ENCODE peak calls at places on chromosomes 16 and 17, in ten cellular contexts. T, U, H, Z, J, O, F, G, N and E are unnamed samples.

GRCh38 chr16:69077251-69077650 is 28.2 kb upstream of the HAS3 start:
- DNase-seq in Z (no peak), O (no peak), N (no peak), J (peak), G (no peak), F (peak), T (no peak), H (no peak), U (no peak), E (no peak)

GRCh38 chr16:55663225-55663624 is 7.4 kb downstream of the SLC6A2 start:
- DNase-seq in H (no peak), T (no peak), N (no peak), J (no peak), O (no peak), G (no peak), Z (no peak), U (no peak), F (no peak), E (no peak)

GRCh38 chr16:13645525-13645924 is 274.4 kb upstream of the ERCC4 start:
- DNase-seq in O (no peak), F (no peak), G (no peak), Z (no peak), T (no peak), J (no peak), N (no peak), H (no peak), U (no peak), E (no peak)

GRCh38 chr17:63834431-63835166 is 7.1 kb upstream of the FTSJ3 start:
- DNase-seq in U (peak), T (peak), J (peak), Z (no peak), N (peak), O (peak), H (peak), F (peak), G (peak), E (peak)

GRCh38 chr17:15377608-15378007 is 36.2 kb upstream of the TEKT3 start:
- DNase-seq in Z (no peak), J (no peak), H (no peak), T (no peak), F (no peak), N (no peak), G (peak), O (peak), U (peak), E (no peak)

GRCh38 chr17:55237826-55238196 is 26.9 kb upstream of the HLF start:
- DNase-seq in G (no peak), U (no peak), N (no peak), O (no peak), Z (no peak), T (no peak), J (no peak), H (no peak), F (no peak), E (no peak)

GRCh38 chr17:42284566-42284965 is 3.7 kb upstream of the STAT5A start:
- DNase-seq in T (no peak), F (no peak), J (no peak), Z (no peak), G (no peak), H (no peak), U (no peak), O (no peak), N (no peak), E (no peak)

GRCh38 chr16:14135704-14136103 is 64.6 kb downstream of the MRTFB start:
- DNase-seq in T (no peak), J (no peak), N (no peak), F (no peak), Z (no peak), G (no peak), U (no peak), H (no peak), O (no peak), E (no peak)

GRCh38 chr17:1484586-1485310 is 7.7 kb downstream of the MYO1C start:
- DNase-seq in T (peak), Z (no peak), F (peak), U (no peak), H (no peak), N (peak), J (peak), O (peak), G (no peak), E (no peak)

GRCh38 chr16:64122177-64122576 is 999.7 kb downstream of the CDH11 start:
- DNase-seq in Z (no peak), J (no peak), O (no peak), T (no peak), U (no peak), F (peak), G (no peak), N (peak), H (no peak), E (no peak)

GRCh38 chr17:82925336-82925735 is 85.5 kb upstream of the ZNF750 start:
- DNase-seq in G (no peak), N (no peak), Z (no peak), U (no peak), T (no peak), J (no peak), H (no peak), F (no peak), O (no peak), E (no peak)

GRCh38 chr16:2205104-2205966 is at the start of gene MLST8:
- DNase-seq in G (peak), T (peak), H (no peak), Z (peak), N (peak), F (peak), U (peak), O (peak), J (peak), E (peak)

GRCh38 chr16:48899500-48899899 is 289.5 kb upstream of the N4BP1 start:
- DNase-seq in G (no peak), N (no peak), Z (no peak), O (no peak), F (no peak), U (no peak), J (no peak), H (no peak), T (no peak), E (no peak)

GRCh38 chr16:85142771-85143211 is 30.5 kb upstream of the CIBAR2 start:
- DNase-seq in H (no peak), T (no peak), O (no peak), U (no peak), F (no peak), N (no peak), Z (no peak), J (no peak), G (no peak), E (no peak)

GRCh38 chr17:7043544-7044268 is at the start of gene SLC16A11:
- DNase-seq in Z (no peak), T (no peak), O (no peak), J (no peak), F (no peak), H (no peak), U (no peak), N (peak), G (no peak), E (no peak)

GRCh38 chr17:8832711-8833352 is 33.7 kb upstream of the MFSD6L start:
- DNase-seq in F (no peak), T (peak), O (peak), G (no peak), Z (no peak), U (no peak), H (peak), N (no peak), J (peak), E (no peak)

GRCh38 chr17:33949100-33949499 is 306.0 kb upstream of the CCL2 start:
- DNase-seq in N (no peak), O (peak), F (no peak), G (no peak), J (peak), H (peak), U (no peak), T (no peak), Z (no peak), E (no peak)

GRCh38 chr16:15548482-15548891 is 94.5 kb downstream of the MARF1 start:
- DNase-seq in H (no peak), G (no peak), T (no peak), F (no peak), Z (no peak), O (no peak), J (peak), N (no peak), U (no peak), E (no peak)

GRCh38 chr17:49996495-49997255 is 1.7 kb upstream of the DLX3 start:
- DNase-seq in F (no peak), H (no peak), O (peak), Z (no peak), N (peak), G (no peak), U (no peak), T (peak), J (peak), E (peak)

GRCh38 chr17:41678907-41679739 is 9.6 kb upstream of the EIF1 start:
- DNase-seq in O (no peak), N (peak), T (peak), U (no peak), G (no peak), F (peak), Z (no peak), H (no peak), J (peak), E (no peak)

GRCh38 chr17:81171941-81172340 is 5.9 kb upstream of the AATK start:
- DNase-seq in U (no peak), F (no peak), G (no peak), N (no peak), T (no peak), O (no peak), H (no peak), Z (no peak), J (no peak), E (no peak)

GRCh38 chr16:75234856-75235696 is 16.3 kb downstream of the CTRB1 start:
- DNase-seq in H (no peak), J (no peak), Z (no peak), O (no peak), T (no peak), G (no peak), N (no peak), U (no peak), F (no peak), E (peak)

GRCh38 chr16:85491798-85492616 is 121.1 kb upstream of the GSE1 start:
- DNase-seq in Z (peak), H (no peak), G (peak), J (no peak), F (no peak), N (no peak), U (no peak), O (peak), T (no peak), E (peak)

GRCh38 chr16:1154887-1155331 is 2.0 kb downstream of the CACNA1H start:
- DNase-seq in T (no peak), H (no peak), Z (no peak), G (no peak), N (no peak), O (no peak), F (no peak), U (no peak), J (peak), E (no peak)

GRCh38 chr17:60354223-60354622 is 37.7 kb downstream of the USP32 start:
- DNase-seq in N (peak), U (peak), T (no peak), G (no peak), F (peak), O (no peak), J (peak), H (no peak), Z (no peak), E (no peak)

GRCh38 chr17:2094891-2095535 is 40.1 kb downstream of the HIC1 start:
- DNase-seq in H (no peak), N (peak), G (peak), O (peak), Z (no peak), U (no peak), T (peak), J (peak), F (no peak), E (peak)

GRCh38 chr17:43330876-43331639 is 67.7 kb upstream of the ARL4D start:
- DNase-seq in T (peak), U (no peak), Z (no peak), J (peak), F (no peak), H (no peak), O (no peak), G (no peak), N (peak), E (no peak)

GRCh38 chr16:66560107-66560506 is 6.1 kb upstream of the CMTM1 start:
- DNase-seq in J (no peak), F (no peak), N (no peak), U (no peak), H (no peak), O (no peak), G (no peak), T (no peak), Z (no peak), E (no peak)

GRCh38 chr17:28413804-28414203 is 7.8 kb upstream of the SLC46A1 start:
- DNase-seq in F (no peak), H (no peak), G (no peak), T (no peak), Z (no peak), N (no peak), U (no peak), O (no peak), J (no peak), E (no peak)

GRCh38 chr17:60392845-60393702 is 1.1 kb upstream of the USP32 start:
- DNase-seq in U (no peak), G (no peak), T (peak), J (peak), H (no peak), F (peak), O (peak), Z (no peak), N (peak), E (no peak)

GRCh38 chr17:82396601-82397435 is 21.3 kb upstream of the HEXD start:
- DNase-seq in U (peak), T (no peak), O (peak), H (no peak), Z (no peak), J (no peak), F (no peak), G (no peak), N (no peak), E (no peak)

GRCh38 chr16:54927125-54928015 is 3.3 kb upstream of the IRX5 start:
- DNase-seq in G (no peak), U (no peak), F (peak), O (peak), N (no peak), T (peak), H (no peak), J (no peak), Z (no peak), E (no peak)

GRCh38 chr16:51382215-51382614 is 231.1 kb upstream of the SALL1 start:
- DNase-seq in Z (no peak), J (no peak), G (no peak), H (no peak), F (no peak), O (no peak), U (no peak), N (no peak), T (no peak), E (no peak)

GRCh38 chr17:18947866-18948265 is 4.1 kb upstream of the SLC5A10 start:
- DNase-seq in H (no peak), T (no peak), U (no peak), F (no peak), O (no peak), J (no peak), N (no peak), Z (no peak), G (no peak), E (no peak)

GRCh38 chr16:75053791-75054555 is 55.1 kb downstream of the ZNRF1 start:
- DNase-seq in H (no peak), Z (no peak), F (no peak), N (peak), T (no peak), J (peak), G (peak), O (no peak), U (no peak), E (peak)

GRCh38 chr17:28523186-28523585 is 17.0 kb downstream of the FOXN1 start:
- DNase-seq in H (no peak), G (no peak), F (no peak), Z (no peak), J (no peak), T (no peak), N (no peak), U (no peak), O (no peak), E (no peak)

GRCh38 chr16:57427824-57428223 is 19.4 kb downstream of the CIAPIN1 start:
- DNase-seq in N (no peak), J (no peak), Z (no peak), F (no peak), T (no peak), U (no peak), O (no peak), G (no peak), H (no peak), E (no peak)
- H3K27ac ChIP-seq in N (no peak), J (no peak), Z (no peak), F (no peak), T (no peak), U (no peak), O (no peak), G (no peak), H (no peak), E (no peak)

DNA sequence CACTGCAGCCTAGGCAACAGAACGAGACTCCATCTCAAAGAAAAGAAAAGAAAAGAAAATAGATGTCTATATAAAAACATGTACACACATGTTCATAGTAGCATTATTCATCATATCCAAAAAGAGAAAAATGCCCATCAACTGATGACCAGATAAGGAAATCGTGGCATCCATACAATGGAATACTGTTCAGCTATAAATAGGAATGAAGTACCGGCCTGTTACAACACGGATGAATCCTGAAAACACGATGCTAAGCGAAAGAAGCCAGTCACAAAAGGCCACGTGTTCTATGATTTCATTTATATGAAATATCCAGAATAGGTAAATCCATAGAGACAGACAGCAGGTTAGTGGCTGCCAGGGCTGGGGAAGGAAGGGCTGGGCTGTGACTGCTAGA is 65.8 kb downstream of the TBC1D16 start:
- DNase-seq in T (no peak), O (no peak), H (no peak), N (no peak), F (peak), J (no peak), Z (no peak), G (no peak), U (no peak), E (no peak)
- H3K27ac ChIP-seq in T (no peak), O (no peak), H (no peak), N (no peak), F (peak), J (no peak), Z (no peak), G (no peak), U (no peak), E (no peak)

DNA sequence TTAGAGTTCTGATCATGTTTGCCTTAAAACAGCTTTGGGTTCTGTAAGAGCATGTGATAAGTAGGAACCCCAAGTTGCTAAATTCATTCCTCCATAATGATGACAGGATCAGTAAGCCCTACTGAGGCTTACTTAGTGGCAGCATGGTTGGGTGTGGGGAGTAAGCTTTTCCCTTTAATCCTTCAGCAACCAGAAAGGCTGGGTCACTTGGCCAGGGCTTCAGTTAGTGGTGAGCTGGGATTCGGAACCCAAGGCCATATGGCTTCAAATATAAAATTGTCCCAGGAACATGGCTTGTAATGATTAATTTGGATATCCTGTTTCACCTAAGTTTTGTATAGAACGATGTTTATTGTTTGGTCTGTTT is 850 bp downstream of the GINS3 start:
- DNase-seq in U (no peak), F (no peak), J (no peak), Z (no peak), G (no peak), H (no peak), N (no peak), T (peak), O (no peak), E (no peak)
- H3K27ac ChIP-seq in U (no peak), F (peak), J (peak), Z (peak), G (peak), H (no peak), N (peak), T (peak), O (no peak), E (peak)

GRCh38 chr17:4740025-4740351 is 260 bp upstream of the CXCL16 start:
- DNase-seq in O (no peak), T (no peak), F (no peak), N (no peak), G (no peak), H (no peak), U (no peak), Z (no peak), J (no peak), E (no peak)
- H3K27ac ChIP-seq in O (no peak), T (no peak), F (no peak), N (no peak), G (no peak), H (no peak), U (no peak), Z (no peak), J (peak), E (peak)

GRCh38 chr17:5439446-5439764 is 450 bp upstream of the C1QBP start:
- DNase-seq in N (no peak), H (no peak), J (no peak), F (no peak), G (no peak), O (no peak), T (no peak), U (no peak), Z (no peak), E (no peak)

GRCh38 chr17:5438716-5439445 is at the start of gene C1QBP:
- DNase-seq in J (peak), N (peak), U (peak), O (peak), H (peak), G (peak), F (peak), Z (peak), T (peak), E (peak)

GRCh38 chr17:5437721-5438317 is 1.1 kb downstream of the C1QBP start:
- DNase-seq in H (no peak), N (no peak), G (no peak), T (no peak), U (no peak), F (peak), J (no peak), O (no peak), Z (no peak), E (no peak)

GRCh38 chr17:5431929-5432556 is 6.9 kb downstream of the C1QBP start:
- DNase-seq in U (no peak), O (no peak), G (no peak), T (no peak), Z (no peak), J (no peak), F (peak), H (no peak), N (no peak), E (no peak)

GRCh38 chr17:5434984-5435383 is 4.0 kb downstream of the C1QBP start:
- DNase-seq in T (no peak), H (no peak), O (no peak), U (no peak), J (no peak), Z (no peak), F (no peak), G (no peak), N (no peak), E (no peak)
- H3K27ac ChIP-seq in T (no peak), H (no peak), O (no peak), U (no peak), J (peak), Z (no peak), F (no peak), G (peak), N (no peak), E (no peak)

DNA sequence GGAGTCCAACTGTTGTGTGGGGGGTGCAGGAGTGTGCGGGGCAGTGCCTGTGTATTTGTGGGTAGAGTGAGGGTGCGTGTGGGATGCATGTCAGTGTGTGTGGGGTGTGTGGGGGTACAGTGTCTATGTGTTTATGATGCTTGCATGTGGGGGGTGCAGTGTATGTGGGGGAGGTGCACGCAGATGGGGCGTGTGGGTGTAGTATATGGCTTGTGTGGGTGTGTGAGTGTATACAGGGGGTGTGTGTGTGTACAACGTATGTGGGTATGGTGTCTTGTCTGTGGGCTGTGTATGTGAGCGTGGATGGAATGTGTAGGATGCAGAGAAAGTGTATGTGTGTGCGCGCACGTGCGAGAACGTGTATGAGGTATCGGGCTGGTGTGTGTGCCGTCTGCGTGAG is 160.4 kb downstream of the ZFHX3 start:
- DNase-seq in T (no peak), G (no peak), H (no peak), J (no peak), O (no peak), U (no peak), N (no peak), Z (no peak), F (no peak), E (no peak)
- H3K27ac ChIP-seq in T (no peak), G (no peak), H (no peak), J (no peak), O (no peak), U (no peak), N (no peak), Z (no peak), F (no peak), E (no peak)

DNA sequence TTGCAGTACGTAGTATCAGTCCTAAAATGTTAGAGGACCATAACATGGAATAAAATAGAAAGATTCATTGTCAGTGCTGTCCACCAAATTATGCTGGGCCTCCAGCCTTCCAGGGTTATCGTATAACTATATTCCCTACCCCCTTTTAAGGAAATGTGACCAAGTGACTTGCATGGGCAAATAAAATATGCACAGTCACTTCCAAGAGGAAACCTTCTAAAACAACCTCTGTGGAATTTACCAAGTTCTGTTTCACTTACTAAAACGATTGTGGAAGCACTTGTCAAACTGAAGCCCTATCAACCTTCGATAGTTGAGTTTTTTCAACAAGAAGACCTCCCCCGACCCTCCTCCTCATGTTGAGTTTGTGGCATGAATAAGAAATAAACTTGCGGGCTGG is 345.4 kb upstream of the C16orf82 start:
- DNase-seq in U (no peak), O (no peak), F (no peak), H (no peak), N (no peak), Z (no peak), T (no peak), G (no peak), J (no peak), E (no peak)
- H3K27ac ChIP-seq in U (no peak), O (no peak), F (no peak), H (no peak), N (no peak), Z (no peak), T (no peak), G (no peak), J (no peak), E (no peak)

GRCh38 chr17:44556114-44556853 is 1.0 kb upstream of the FZD2 start:
- DNase-seq in Z (no peak), U (no peak), T (peak), J (peak), F (peak), O (peak), N (peak), G (no peak), H (no peak), E (peak)
- H3K27ac ChIP-seq in Z (peak), U (peak), T (peak), J (peak), F (peak), O (peak), N (peak), G (peak), H (peak), E (peak)